ENCODE peak calls at places on chromosomes 12 and 14, in nine cellular contexts. S is NT2/D1, N is bronchial epithelial cell, W is GM23248, X is cardiac muscle cell, U is mucosa of descending colon, E is colonic mucosa, M is fibroblast of mammary gland, P is testis. L is an unnamed sample.

GRCh38 chr14:25056688-25057078 is 6.7 kb upstream of the STXBP6 start:
- DNase-seq in W (peak), P (no peak), M (peak), U (no peak), X (no peak), S (no peak), N (no peak), E (no peak), L (peak)

GRCh38 chr12:49198431-49199155 is 9.7 kb upstream of the TUBA1A start:
- DNase-seq in X (peak), E (no peak), W (peak), M (peak), N (peak), U (no peak), P (no peak), S (peak), L (peak)

GRCh38 chr14:35725934-35726333 is 83.2 kb downstream of the RALGAPA1 start:
- DNase-seq in P (no peak), U (no peak), N (no peak), S (no peak), X (no peak), M (no peak), E (no peak), W (no peak), L (no peak)

GRCh38 chr14:104766256-104766862 is 13.4 kb downstream of the SIVA1 start:
- DNase-seq in X (no peak), W (no peak), S (no peak), U (no peak), E (no peak), P (no peak), M (no peak), N (no peak), L (no peak)

GRCh38 chr14:78401866-78402265 is 231.7 kb downstream of the NRXN3 start:
- DNase-seq in P (no peak), S (no peak), M (peak), W (peak), U (no peak), X (peak), E (no peak), N (peak), L (no peak)

GRCh38 chr12:41064411-41064810 is 123.7 kb upstream of the PDZRN4 start:
- DNase-seq in X (no peak), S (no peak), P (no peak), M (no peak), U (no peak), N (no peak), E (no peak), W (no peak), L (no peak)

GRCh38 chr12:92186038-92186470 is 40.4 kb upstream of the BTG1 start:
- DNase-seq in N (no peak), W (no peak), M (no peak), E (no peak), X (no peak), S (no peak), U (no peak), P (no peak), L (no peak)

GRCh38 chr12:17304503-17305347 is 698.8 kb upstream of the LMO3 start:
- DNase-seq in E (no peak), X (no peak), P (no peak), W (peak), S (no peak), U (no peak), N (peak), M (peak), L (peak)

GRCh38 chr12:2372178-2372577 is 319.4 kb downstream of the CACNA1C start:
- DNase-seq in S (no peak), X (no peak), U (no peak), W (no peak), M (no peak), N (no peak), P (no peak), E (no peak), L (no peak)

GRCh38 chr12:87112946-87113345 is 856.8 kb upstream of the MGAT4C start:
- DNase-seq in N (peak), X (no peak), P (no peak), U (no peak), E (no peak), M (no peak), S (no peak), W (peak), L (no peak)

GRCh38 chr14:100096656-100097055 is 31.4 kb downstream of the EVL start:
- DNase-seq in U (no peak), N (peak), S (no peak), X (peak), M (peak), W (peak), P (no peak), E (no peak), L (peak)

GRCh38 chr12:100127766-100128508 is 14.7 kb downstream of the BLTP3B start:
- DNase-seq in P (no peak), X (peak), N (peak), U (no peak), E (no peak), W (peak), M (peak), S (no peak), L (peak)

GRCh38 chr12:21337453-21337852 is 2.7 kb upstream of the SLCO1A2 start:
- DNase-seq in M (no peak), U (no peak), S (no peak), P (no peak), N (no peak), E (no peak), W (no peak), X (no peak), L (no peak)

GRCh38 chr14:22780105-22780679 is 13.7 kb downstream of the OXA1L start:
- DNase-seq in M (no peak), W (peak), P (no peak), E (no peak), S (no peak), X (peak), U (no peak), N (no peak), L (no peak)

GRCh38 chr12:83128529-83128928 is 441.8 kb downstream of the TMTC2 start:
- DNase-seq in U (no peak), P (no peak), M (peak), S (no peak), X (peak), W (peak), E (no peak), N (no peak), L (peak)

GRCh38 chr14:103871596-103872480 is 24.5 kb upstream of the PPP1R13B start:
- DNase-seq in E (peak), M (no peak), X (peak), N (peak), U (peak), W (peak), S (no peak), P (peak), L (no peak)

GRCh38 chr14:52051861-52052260 is 17.0 kb downstream of the NID2 start:
- DNase-seq in M (peak), S (no peak), X (peak), P (no peak), W (peak), U (no peak), E (no peak), N (no peak), L (peak)

GRCh38 chr12:50006754-50007442 is 18.4 kb downstream of the RACGAP1 start:
- DNase-seq in M (peak), W (peak), U (no peak), N (peak), S (no peak), X (no peak), P (no peak), E (no peak), L (peak)

GRCh38 chr12:62434504-62435336 is 31.9 kb upstream of the MON2 start:
- DNase-seq in E (no peak), U (no peak), W (peak), P (peak), S (no peak), X (no peak), N (peak), M (no peak), L (no peak)

GRCh38 chr12:93519859-93520258 is 52.5 kb downstream of the MRPL42 start:
- DNase-seq in P (no peak), W (no peak), E (no peak), N (no peak), U (no peak), X (no peak), M (no peak), S (no peak), L (no peak)

GRCh38 chr14:89206426-89206825 is 210.6 kb downstream of the FOXN3 start:
- DNase-seq in S (no peak), M (no peak), N (no peak), U (no peak), E (no peak), X (no peak), P (no peak), W (peak), L (peak)

GRCh38 chr12:96131230-96131788 is 62.9 kb upstream of the ELK3 start:
- DNase-seq in X (no peak), W (no peak), S (no peak), U (no peak), N (no peak), P (no peak), M (no peak), E (no peak), L (no peak)

GRCh38 chr14:94144765-94145164 is 15.4 kb upstream of the IFI27L2 start:
- DNase-seq in X (no peak), U (no peak), M (no peak), S (no peak), W (no peak), P (no peak), E (no peak), N (no peak), L (no peak)

GRCh38 chr14:100071545-100071944 is 6.3 kb downstream of the EVL start:
- DNase-seq in X (no peak), N (no peak), E (no peak), P (no peak), M (no peak), W (no peak), U (no peak), S (no peak), L (no peak)

GRCh38 chr12:18926188-18926587 is 188.3 kb downstream of the CAPZA3 start:
- DNase-seq in U (no peak), M (no peak), N (no peak), S (no peak), W (no peak), P (no peak), X (no peak), E (no peak), L (no peak)

GRCh38 chr12:18919826-18920511 is 182.1 kb downstream of the CAPZA3 start:
- DNase-seq in X (no peak), N (no peak), E (peak), P (no peak), U (no peak), M (no peak), W (no peak), S (no peak), L (no peak)

GRCh38 chr12:18923721-18924120 is 185.8 kb downstream of the CAPZA3 start:
- DNase-seq in E (no peak), P (no peak), N (no peak), W (no peak), X (no peak), U (no peak), M (no peak), S (no peak), L (no peak)
- H3K4me3 ChIP-seq in E (no peak), P (no peak), N (no peak), W (no peak), X (no peak), U (no peak), M (no peak), S (no peak), L (no peak)

GRCh38 chr12:6936378-6936638 is 7.3 kb upstream of the RNU7-1 start:
- DNase-seq in E (no peak), P (no peak), W (no peak), M (no peak), U (no peak), S (no peak), X (no peak), N (no peak), L (no peak)

GRCh38 chr12:6937481-6938352 is 5.9 kb upstream of the RNU7-1 start:
- DNase-seq in N (peak), E (peak), S (peak), W (peak), U (peak), X (peak), P (peak), M (peak), L (peak)

GRCh38 chr12:6939187-6939540 is 4.5 kb upstream of the RNU7-1 start:
- DNase-seq in P (no peak), N (no peak), X (no peak), E (no peak), W (no peak), S (no peak), M (no peak), U (no peak), L (no peak)

GRCh38 chr12:6936642-6937480 is 6.8 kb upstream of the RNU7-1 start:
- DNase-seq in W (no peak), P (no peak), M (no peak), U (peak), S (no peak), N (no peak), X (no peak), E (no peak), L (no peak)

DNA sequence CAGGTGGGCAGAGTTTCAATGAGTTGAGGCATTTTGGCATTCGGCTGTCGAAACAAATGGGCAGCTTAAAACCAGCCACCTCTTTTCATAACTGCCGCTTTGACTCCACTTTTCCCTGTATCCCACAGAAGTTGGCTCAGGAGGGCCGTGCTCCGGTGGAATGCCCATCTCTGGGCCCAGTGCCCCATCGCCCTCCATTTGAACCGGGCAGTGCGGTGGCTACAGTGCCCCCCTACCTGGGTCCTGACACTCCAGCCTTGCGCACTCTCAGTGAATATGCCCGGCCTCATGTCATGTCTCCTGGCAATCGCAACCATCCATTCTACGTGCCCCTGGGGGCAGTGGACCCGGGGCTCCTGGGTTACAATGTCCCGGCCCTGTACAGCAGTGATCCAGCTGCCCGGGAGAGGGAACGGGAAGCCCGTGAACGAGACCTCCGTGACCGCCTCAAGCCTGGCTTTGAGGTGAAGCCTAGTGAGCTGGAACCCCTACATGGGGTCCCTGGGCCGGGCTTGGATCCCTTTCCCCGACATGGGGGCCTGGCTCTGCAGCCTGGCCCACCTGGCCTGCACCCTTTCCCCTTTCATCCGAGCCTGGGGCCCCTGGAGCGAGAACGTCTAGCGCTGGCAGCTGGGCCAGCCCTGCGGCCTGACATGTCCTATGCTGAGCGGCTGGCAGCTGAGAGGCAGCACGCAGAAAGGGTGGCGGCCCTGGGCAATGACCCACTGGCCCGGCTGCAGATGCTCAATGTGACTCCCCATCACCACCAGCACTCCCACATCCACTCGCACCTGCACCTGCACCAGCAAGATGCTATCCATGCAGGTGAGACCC is 5.0 kb upstream of the RNU7-1 start:
- DNase-seq in X (no peak), E (no peak), S (no peak), M (no peak), P (no peak), U (peak), N (no peak), W (no peak), L (no peak)
- H3K4me3 ChIP-seq in X (peak), E (no peak), S (peak), M (peak), P (peak), U (peak), N (peak), W (peak), L (peak)

GRCh38 chr12:122983789-122984515 is 3.5 kb downstream of the ARL6IP4 start:
- DNase-seq in M (no peak), U (no peak), W (no peak), E (no peak), X (peak), N (no peak), P (no peak), S (no peak), L (no peak)
- H3K4me3 ChIP-seq in M (no peak), U (no peak), W (no peak), E (no peak), X (no peak), N (no peak), P (no peak), S (no peak), L (no peak)

DNA sequence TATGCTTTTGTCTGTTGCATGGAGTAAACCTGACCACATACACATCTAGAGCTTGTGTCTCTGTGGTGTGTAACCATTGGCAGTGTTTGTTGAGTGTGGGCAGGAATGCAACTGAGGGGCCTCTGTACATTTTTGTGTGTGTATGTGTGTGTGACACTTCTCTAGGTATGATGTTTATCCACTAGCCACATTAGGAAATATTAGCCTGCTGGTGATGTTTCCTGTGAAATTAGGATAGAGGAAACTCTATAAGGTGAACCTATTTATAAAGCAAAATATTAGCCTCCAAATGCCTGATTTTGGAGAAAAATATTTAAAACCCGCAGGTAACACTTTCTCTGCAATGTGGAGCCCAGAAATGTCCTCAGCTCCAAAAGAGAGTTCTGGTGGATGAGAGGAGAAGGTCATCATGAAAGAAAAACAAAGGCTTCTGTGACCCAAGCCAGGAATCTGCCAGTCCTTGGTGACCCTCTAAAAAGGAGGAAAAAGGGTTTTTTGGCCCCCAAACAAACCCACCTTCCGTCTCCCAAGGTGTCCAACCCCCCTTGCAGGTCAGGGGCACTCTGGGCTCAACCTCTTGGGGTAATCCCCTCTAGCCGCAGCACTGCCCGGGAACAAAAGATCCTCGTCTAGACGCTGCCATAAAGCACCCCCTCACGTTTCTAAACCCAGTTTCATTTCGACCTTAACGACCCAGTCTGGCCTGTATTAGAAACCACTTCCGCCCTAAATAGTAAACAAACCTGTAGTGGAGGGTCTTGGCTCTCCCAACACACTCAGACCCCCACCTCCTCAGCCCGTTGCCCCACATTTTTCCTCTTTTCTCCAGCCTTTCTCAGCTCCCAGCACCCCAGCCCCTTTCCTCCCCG is 3.1 kb upstream of the HOTAIR start:
- DNase-seq in S (no peak), E (no peak), M (no peak), U (no peak), W (no peak), N (no peak), P (no peak), X (no peak), L (peak)
- H3K4me3 ChIP-seq in S (no peak), E (no peak), M (no peak), U (no peak), W (no peak), N (no peak), P (no peak), X (no peak), L (peak)